ENCODE peak calls at places on chromosomes 13 and 19, in ten cellular contexts. F is left colon; A is aorta; O is stimulated activated CD8-positive, alpha-beta memory T cell treated with anti-CD3 and anti-CD28 coated beads, Interleukin-4, amount 100 ng/mL, for 48 hours; I is hepatic stellate cell; T is Jurkat, Clone E6-1; H is neural crest cell; C is activated CD8-positive, alpha-beta memory T cell treated with anti-CD3 and anti-CD28 coated beads for 1 hour; U is amniotic stem cell; L is HT1080. D is an unnamed sample.

GRCh38 chr13:66501187-66501586 is 728.9 kb downstream of the PCDH9 start:
- DNase-seq in H (no peak), I (peak), F (no peak), U (peak), A (no peak), C (no peak), T (no peak), O (no peak), L (no peak), D (no peak)

GRCh38 chr19:1451916-1452801 is 2.2 kb downstream of the APC2 start:
- DNase-seq in L (no peak), U (no peak), I (no peak), C (no peak), F (no peak), O (no peak), A (no peak), H (peak), T (no peak), D (no peak)

GRCh38 chr13:45521292-45521691 is 56.6 kb downstream of the COG3 start:
- DNase-seq in H (no peak), C (no peak), O (no peak), I (no peak), L (peak), F (no peak), A (no peak), T (no peak), U (peak), D (no peak)

GRCh38 chr13:94065741-94066140 is 413.7 kb downstream of the DCT start:
- DNase-seq in I (no peak), O (no peak), A (no peak), C (no peak), H (no peak), U (no peak), T (no peak), F (no peak), L (peak), D (no peak)

GRCh38 chr13:41934120-41934519 is 26.8 kb downstream of the VWA8 start:
- DNase-seq in A (no peak), F (no peak), U (no peak), C (no peak), T (no peak), I (no peak), L (no peak), H (no peak), O (no peak), D (no peak)

GRCh38 chr19:45568732-45569131 is 15.9 kb downstream of the OPA3 start:
- DNase-seq in U (no peak), L (peak), C (no peak), F (no peak), O (no peak), A (no peak), H (no peak), T (no peak), I (no peak), D (no peak)

GRCh38 chr19:38015216-38015615 is 108.2 kb downstream of the SIPA1L3 start:
- DNase-seq in F (no peak), H (no peak), A (no peak), U (no peak), O (no peak), I (no peak), L (no peak), C (no peak), T (no peak), D (no peak)

GRCh38 chr13:100508391-100508790 is 80.2 kb downstream of the GGACT start:
- DNase-seq in T (no peak), U (no peak), I (no peak), L (no peak), O (no peak), H (no peak), F (no peak), C (no peak), A (no peak), D (no peak)

GRCh38 chr19:49863254-49863934 is 4.0 kb downstream of the PNKP start:
- DNase-seq in U (no peak), F (peak), O (no peak), L (no peak), T (no peak), A (no peak), C (no peak), H (no peak), I (no peak), D (no peak)

GRCh38 chr19:42466521-42467436 is 24.0 kb upstream of the CXCL17 start:
- DNase-seq in O (no peak), H (no peak), A (no peak), F (no peak), L (no peak), T (no peak), C (no peak), I (peak), U (no peak), D (no peak)

GRCh38 chr19:47074621-47075020 is 26.2 kb upstream of the TMEM160 start:
- DNase-seq in H (no peak), C (no peak), L (no peak), O (no peak), I (no peak), U (no peak), F (no peak), T (no peak), A (no peak), D (no peak)

GRCh38 chr19:16078311-16078758 is 2.0 kb downstream of the TPM4 start:
- DNase-seq in C (no peak), I (no peak), A (peak), T (peak), F (peak), L (no peak), H (no peak), U (no peak), O (no peak), D (peak)

GRCh38 chr13:112448621-112449544 is 72.7 kb downstream of the SPACA7 start:
- DNase-seq in O (peak), U (no peak), I (no peak), F (no peak), H (no peak), C (no peak), A (peak), T (no peak), L (no peak), D (no peak)

GRCh38 chr19:47730521-47730889 is 14.8 kb upstream of the NOP53 start:
- DNase-seq in T (no peak), C (no peak), I (no peak), L (no peak), U (no peak), H (no peak), O (no peak), F (no peak), A (no peak), D (no peak)

GRCh38 chr13:22698477-22698876 is 482.3 kb upstream of the SGCG start:
- DNase-seq in H (no peak), I (no peak), A (no peak), L (no peak), T (no peak), O (no peak), F (no peak), U (no peak), C (no peak), D (no peak)

GRCh38 chr19:41935781-41936415 is 7.6 kb upstream of the ERFL start:
- DNase-seq in C (no peak), I (no peak), O (no peak), T (no peak), F (no peak), H (no peak), L (no peak), U (no peak), A (no peak), D (no peak)

GRCh38 chr13:44403720-44404063 is 30.1 kb downstream of the SERP2 start:
- DNase-seq in O (no peak), I (no peak), L (no peak), U (no peak), C (no peak), F (no peak), A (peak), H (no peak), T (no peak), D (no peak)

GRCh38 chr19:10333758-10334339 is 520 bp upstream of the RAVER1 start:
- DNase-seq in L (no peak), C (no peak), H (peak), F (no peak), I (no peak), U (no peak), T (no peak), O (no peak), A (no peak), D (no peak)

GRCh38 chr13:44471686-44472085 is 98.1 kb downstream of the SERP2 start:
- DNase-seq in C (no peak), A (no peak), T (no peak), O (no peak), L (peak), F (no peak), U (no peak), I (peak), H (no peak), D (no peak)

GRCh38 chr13:112843392-112844250 is 125.4 kb upstream of the MCF2L start:
- DNase-seq in T (no peak), C (no peak), F (no peak), U (no peak), H (no peak), L (no peak), A (peak), O (no peak), I (no peak), D (no peak)

GRCh38 chr13:49444517-49445395 is 682 bp downstream of the SETDB2 start:
- DNase-seq in H (no peak), I (peak), C (no peak), A (no peak), T (peak), U (no peak), L (peak), O (peak), F (peak), D (peak)

GRCh38 chr19:29675650-29676186 is 10.5 kb downstream of the PLEKHF1 start:
- DNase-seq in L (no peak), C (no peak), T (no peak), F (no peak), A (no peak), U (no peak), O (no peak), I (no peak), H (no peak), D (peak)

GRCh38 chr13:42652642-42653415 is 78.9 kb downstream of the TNFSF11 start:
- DNase-seq in F (no peak), U (no peak), I (no peak), L (no peak), A (no peak), O (no peak), C (no peak), T (no peak), H (no peak), D (no peak)

GRCh38 chr19:50258918-50259372 is 55.5 kb downstream of the MYH14 start:
- DNase-seq in T (no peak), C (no peak), I (no peak), L (no peak), U (no peak), F (peak), O (peak), H (peak), A (no peak), D (peak)

GRCh38 chr19:4913996-4914735 is 4.9 kb downstream of the UHRF1 start:
- DNase-seq in C (no peak), H (no peak), F (peak), T (no peak), I (no peak), O (peak), U (no peak), A (peak), L (no peak), D (peak)

GRCh38 chr13:32426191-32426980 is 1.5 kb downstream of the N4BP2L1 start:
- DNase-seq in I (peak), O (peak), A (no peak), F (peak), H (no peak), U (no peak), L (no peak), C (no peak), T (peak), D (peak)

GRCh38 chr13:30520571-30520970 is 54.8 kb upstream of the HMGB1 start:
- DNase-seq in F (no peak), U (no peak), I (peak), H (no peak), O (no peak), L (peak), C (no peak), A (no peak), T (no peak), D (no peak)

D was measured in activated CD4-positive, alpha-beta T cell treated with anti-CD3 and anti-CD28 coated beads for 36 hours.